ENCODE peak calls at places on chromosomes 16 and 17, in seven cellular contexts. Y, Z, V, N, D, J and W are unnamed samples. For H3K4me1, the result is how much of the 10 kb centered on the place peaks cover.

GRCh38 chr17:34451313-34451712 is 88.3 kb upstream of the CCL1 start:
- DNase-seq in Y (no peak), Z (no peak), V (no peak), N (no peak), D (no peak), J (no peak), W (no peak)

GRCh38 chr16:47004652-47005051 is 31.2 kb upstream of the DNAJA2 start:
- DNase-seq in Y (no peak), Z (no peak), V (no peak), N (no peak), D (no peak), J (no peak), W (no peak)

GRCh38 chr16:56933828-56934598 is 2.1 kb downstream of the HERPUD1 start:
- DNase-seq in Y (no peak), Z (no peak), V (no peak), N (no peak), D (no peak), J (no peak), W (no peak)

GRCh38 chr17:35801583-35802224 is 6.3 kb upstream of the MMP28 start:
- DNase-seq in Y (no peak), Z (peak), V (no peak), N (no peak), D (peak), J (no peak), W (peak)

GRCh38 chr16:70556063-70556462 is 32.4 kb downstream of the SF3B3 start:
- DNase-seq in Y (no peak), Z (no peak), V (no peak), N (no peak), D (no peak), J (no peak), W (no peak)

GRCh38 chr17:31015639-31016038 is 44.8 kb downstream of the RNF135 start:
- DNase-seq in Y (no peak), Z (no peak), V (no peak), N (no peak), D (no peak), J (no peak), W (no peak)

GRCh38 chr17:42920922-42921321 is 20.3 kb downstream of the G6PC1 start:
- DNase-seq in Y (no peak), Z (peak), V (no peak), N (no peak), D (no peak), J (peak), W (peak)

GRCh38 chr16:1099224-1100083 is 3.4 kb upstream of the C1QTNF8 start:
- DNase-seq in Y (no peak), Z (no peak), V (no peak), N (no peak), D (no peak), J (no peak), W (no peak)

GRCh38 chr17:63039342-63039741 is 73.3 kb downstream of the TANC2 start:
- DNase-seq in Y (no peak), Z (no peak), V (no peak), N (no peak), D (no peak), J (no peak), W (no peak)

GRCh38 chr17:3944485-3945388 is 19.5 kb downstream of the ATP2A3 start:
- DNase-seq in Y (no peak), Z (peak), V (peak), N (peak), D (peak), J (no peak), W (no peak)

GRCh38 chr17:35766903-35767510 is 6.3 kb downstream of the C17orf50 start:
- DNase-seq in Y (peak), Z (peak), V (no peak), N (no peak), D (peak), J (no peak), W (peak)

GRCh38 chr17:1294157-1294717 is 14.8 kb downstream of the TRARG1 start:
- DNase-seq in Y (no peak), Z (peak), V (no peak), N (peak), D (no peak), J (no peak), W (no peak)

GRCh38 chr16:19860146-19861030 is 24.3 kb downstream of the GPRC5B start:
- DNase-seq in Y (peak), Z (no peak), V (peak), N (no peak), D (no peak), J (no peak), W (no peak)

GRCh38 chr17:18028684-18029540 is 10.1 kb downstream of the ATPAF2 start:
- DNase-seq in Y (no peak), Z (no peak), V (no peak), N (no peak), D (peak), J (no peak), W (no peak)

GRCh38 chr17:15893333-15894024 is 51.5 kb upstream of the ADORA2B start:
- DNase-seq in Y (no peak), Z (no peak), V (no peak), N (no peak), D (no peak), J (no peak), W (no peak)

GRCh38 chr16:80719573-80719972 is 84.8 kb downstream of the CDYL2 start:
- DNase-seq in Y (no peak), Z (no peak), V (no peak), N (no peak), D (no peak), J (no peak), W (no peak)

GRCh38 chr17:43908111-43908721 is 880 bp upstream of the MPP2 start:
- DNase-seq in Y (no peak), Z (peak), V (peak), N (no peak), D (peak), J (peak), W (no peak)

GRCh38 chr16:64864232-64864803 is 257.5 kb downstream of the CDH11 start:
- DNase-seq in Y (peak), Z (no peak), V (no peak), N (no peak), D (no peak), J (no peak), W (no peak)

GRCh38 chr17:79690988-79691836 is 39.5 kb upstream of the ENPP7 start:
- DNase-seq in Y (no peak), Z (no peak), V (no peak), N (no peak), D (no peak), J (no peak), W (no peak)

GRCh38 chr16:88702364-88703210 is 3.6 kb downstream of the RNF166 start:
- DNase-seq in Y (no peak), Z (no peak), V (no peak), N (no peak), D (no peak), J (no peak), W (no peak)

GRCh38 chr17:77628035-77628434 is 330.5 kb upstream of the TNRC6C start:
- DNase-seq in Y (no peak), Z (no peak), V (no peak), N (no peak), D (no peak), J (no peak), W (no peak)

GRCh38 chr16:66254106-66254505 is 112.4 kb upstream of the CDH5 start:
- DNase-seq in Y (no peak), Z (no peak), V (no peak), N (no peak), D (no peak), J (no peak), W (no peak)

GRCh38 chr17:10683853-10684252 is 13.5 kb downstream of the SCO1 start:
- DNase-seq in Y (peak), Z (no peak), V (peak), N (no peak), D (peak), J (no peak), W (no peak)

GRCh38 chr16:72554935-72555334 is 383.0 kb upstream of the PMFBP1 start:
- DNase-seq in Y (peak), Z (no peak), V (no peak), N (no peak), D (no peak), J (no peak), W (no peak)

GRCh38 chr17:37752482-37752881 is 7.6 kb upstream of the HNF1B start:
- DNase-seq in Y (peak), Z (no peak), V (no peak), N (no peak), D (no peak), J (no peak), W (no peak)

GRCh38 chr16:77937473-77938195 is 84.7 kb upstream of the CLEC3A start:
- DNase-seq in Y (no peak), Z (no peak), V (no peak), N (no peak), D (no peak), J (no peak), W (no peak)

GRCh38 chr16:68238029-68238345 is 2.1 kb upstream of the ESRP2 start:
- DNase-seq in Y (no peak), Z (no peak), V (no peak), N (no peak), D (no peak), J (no peak), W (no peak)

GRCh38 chr17:53950207-53950857 is 127.6 kb downstream of the KIF2B start:
- DNase-seq in Y (no peak), Z (no peak), V (peak), N (no peak), D (no peak), J (no peak), W (no peak)

GRCh38 chr16:595942-596735 is 6.3 kb downstream of the RAB40C start:
- DNase-seq in Y (peak), Z (no peak), V (no peak), N (no peak), D (no peak), J (no peak), W (peak)

GRCh38 chr17:42744283-42744805 is 496 bp downstream of the EZH1 start:
- DNase-seq in Y (peak), Z (peak), V (no peak), N (peak), D (no peak), J (peak), W (peak)

GRCh38 chr16:20944861-20945390 is 44.4 kb downstream of the LYRM1 start:
- DNase-seq in Y (peak), Z (no peak), V (no peak), N (no peak), D (no peak), J (no peak), W (no peak)

GRCh38 chr17:46818319-46818928 is at the start of gene WNT3:
- DNase-seq in Y (no peak), Z (no peak), V (peak), N (peak), D (peak), J (no peak), W (no peak)

GRCh38 chr16:89050868-89051311 is 42.8 kb upstream of the ACSF3 start:
- DNase-seq in Y (no peak), Z (no peak), V (no peak), N (no peak), D (no peak), J (no peak), W (no peak)

GRCh38 chr17:11637796-11638195 is 39.5 kb downstream of the DNAH9 start:
- DNase-seq in Y (no peak), Z (no peak), V (no peak), N (no peak), D (no peak), J (no peak), W (no peak)

GRCh38 chr17:2123467-2124251 is 68.8 kb downstream of the HIC1 start:
- DNase-seq in Y (no peak), Z (no peak), V (peak), N (no peak), D (no peak), J (no peak), W (no peak)

GRCh38 chr16:5422047-5422446 is 324.5 kb upstream of the EEF2KMT start:
- DNase-seq in Y (no peak), Z (no peak), V (no peak), N (no peak), D (no peak), J (no peak), W (no peak)

GRCh38 chr16:82203198-82203597 is 33.2 kb upstream of the MPHOSPH6 start:
- DNase-seq in Y (no peak), Z (no peak), V (no peak), N (no peak), D (no peak), J (no peak), W (no peak)

GRCh38 chr16:56357765-56358322 is 67.5 kb downstream of the AMFR start:
- DNase-seq in Y (no peak), Z (peak), V (peak), N (no peak), D (peak), J (no peak), W (no peak)

GRCh38 chr16:2962334-2963073 is 1.6 kb upstream of the KREMEN2 start:
- DNase-seq in Y (no peak), Z (no peak), V (peak), N (no peak), D (no peak), J (no peak), W (peak)
- H3K4me1 ChIP-seq in Y (under half), Z (half or more), V (under half), N (half or more), D (under half), J (under half), W (under half)

DNA sequence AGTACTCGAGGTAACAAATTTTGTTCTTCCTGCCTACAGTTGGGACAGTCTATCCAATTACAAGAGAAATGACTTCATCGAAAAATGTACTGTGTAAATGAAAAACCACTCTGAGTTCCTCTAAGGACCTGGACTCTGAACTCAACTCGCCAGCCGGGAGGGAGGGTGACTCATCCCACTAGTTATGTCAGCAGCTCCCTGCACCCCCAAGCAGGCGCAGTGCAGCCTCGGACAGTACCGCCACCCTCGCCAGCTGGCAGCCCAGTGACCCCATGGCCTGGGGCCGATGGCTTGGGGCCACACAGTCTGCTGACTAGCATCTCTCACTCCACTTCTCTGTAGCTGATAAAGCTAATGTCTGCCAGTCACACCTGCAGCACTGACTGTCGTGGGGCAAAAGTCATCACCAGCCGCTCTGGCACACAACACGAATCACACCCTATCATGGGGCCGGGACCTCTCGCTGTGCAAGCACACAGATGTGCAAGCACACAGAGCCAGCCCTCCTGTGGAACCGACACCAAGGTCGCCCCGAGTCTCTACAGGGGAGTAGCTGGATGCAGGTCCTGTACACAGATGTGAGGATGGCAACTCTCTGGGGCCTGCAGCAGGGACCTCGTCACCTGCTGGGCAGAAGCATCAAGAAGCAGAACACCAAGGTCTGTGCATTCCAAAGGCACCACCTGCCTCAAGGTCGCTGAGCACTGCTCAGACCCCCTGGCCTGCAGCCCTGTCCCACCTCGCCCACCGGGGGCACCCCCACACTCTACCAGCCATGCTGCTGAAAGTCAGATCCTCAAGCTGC is 5.7 kb downstream of the CSNK1D start:
- DNase-seq in Y (peak), Z (peak), V (no peak), N (no peak), D (peak), J (peak), W (peak)
- H3K4me3 ChIP-seq in Y (peak), Z (peak), V (no peak), N (no peak), D (peak), J (no peak), W (peak)

GRCh38 chr17:75390982-75391381 is 14.5 kb downstream of the GRB2 start:
- DNase-seq in Y (no peak), Z (no peak), V (no peak), N (no peak), D (no peak), J (no peak), W (no peak)

GRCh38 chr17:75386430-75386829 is 19.0 kb downstream of the GRB2 start:
- DNase-seq in Y (no peak), Z (no peak), V (no peak), N (no peak), D (no peak), J (no peak), W (no peak)

GRCh38 chr17:75384751-75385150 is 20.7 kb downstream of the GRB2 start:
- DNase-seq in Y (no peak), Z (no peak), V (no peak), N (no peak), D (no peak), J (no peak), W (no peak)

GRCh38 chr17:75392559-75392958 is 12.9 kb downstream of the GRB2 start:
- DNase-seq in Y (no peak), Z (no peak), V (no peak), N (no peak), D (no peak), J (no peak), W (no peak)

GRCh38 chr17:75388476-75389030 is 16.9 kb downstream of the GRB2 start:
- DNase-seq in Y (no peak), Z (no peak), V (no peak), N (no peak), D (no peak), J (no peak), W (no peak)
- H3K4me1 ChIP-seq in Y (under half), Z (half or more), V (under half), N (under half), D (under half), J (under half), W (under half)

DNA sequence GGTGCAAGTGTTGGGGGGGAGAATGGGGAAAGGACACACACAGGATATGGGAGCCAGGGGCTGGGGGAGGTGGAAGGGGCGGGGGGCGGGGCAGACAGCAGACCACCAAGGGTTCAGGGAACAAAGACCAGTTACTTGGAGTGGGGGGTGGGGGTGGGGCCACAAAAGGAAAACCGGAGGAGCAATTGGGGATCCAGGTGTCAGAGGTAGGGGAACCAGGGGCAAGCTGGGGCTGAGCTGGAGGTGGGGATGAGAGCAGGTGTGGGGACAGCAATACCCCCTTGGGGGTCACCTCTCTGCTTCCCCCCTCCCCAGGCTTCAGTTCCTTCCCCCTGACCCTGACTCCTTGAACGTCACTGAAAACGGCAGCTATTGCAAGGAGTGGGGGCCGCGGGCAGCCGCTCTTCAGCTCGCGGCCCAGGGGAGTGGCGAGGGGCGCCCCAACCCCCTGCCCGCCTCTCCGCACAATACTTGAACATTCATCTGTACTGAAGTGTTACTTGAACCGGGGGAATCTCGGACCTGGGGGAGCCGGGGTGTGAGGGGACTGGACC is 1.3 kb upstream of the ORAI3 start:
- DNase-seq in Y (no peak), Z (no peak), V (peak), N (no peak), D (no peak), J (no peak), W (no peak)
- H3K4me3 ChIP-seq in Y (no peak), Z (peak), V (peak), N (no peak), D (no peak), J (no peak), W (no peak)